ENCODE peak calls at places on chromosome X, in seven cellular contexts. R, S, T, J, I, F and K are unnamed samples. For H3K4me1, the result is how much of the 10 kb centered on the place peaks cover.

GRCh38 chrX:77597090-77597489 is 149.9 kb downstream of the FGF16 start:
- DNase-seq in I (no peak), R (peak), S (no peak), J (no peak), F (no peak), T (peak), K (no peak)

GRCh38 chrX:131068945-131069719 is 11.0 kb downstream of the ARHGAP36 start:
- DNase-seq in F (peak), R (peak), I (no peak), J (no peak), S (no peak), T (peak), K (peak)

GRCh38 chrX:7147431-7147977 is at the start of gene STS:
- DNase-seq in T (peak), R (peak), I (no peak), J (peak), S (peak), F (peak), K (peak)

GRCh38 chrX:70166601-70167590 is 10.4 kb upstream of the DGAT2L6 start:
- DNase-seq in R (no peak), I (no peak), S (no peak), J (no peak), F (no peak), T (peak), K (no peak)

GRCh38 chrX:99184153-99184552 is 1225.9 kb downstream of the PCDH19 start:
- DNase-seq in F (no peak), S (no peak), J (no peak), I (no peak), R (no peak), T (no peak), K (no peak)

GRCh38 chrX:75230296-75230695 is 43.6 kb upstream of the UPRT start:
- DNase-seq in F (no peak), I (no peak), S (no peak), J (no peak), R (no peak), T (no peak), K (no peak)

GRCh38 chrX:48923771-48924170 is 4.9 kb upstream of the PIM2 start:
- DNase-seq in S (no peak), F (no peak), R (no peak), I (no peak), T (no peak), J (no peak), K (no peak)

GRCh38 chrX:17944833-17945497 is 83.9 kb upstream of the RAI2 start:
- DNase-seq in S (no peak), R (peak), T (no peak), J (no peak), I (no peak), F (no peak), K (no peak)

GRCh38 chrX:84893897-84894296 is 109.8 kb upstream of the APOOL start:
- DNase-seq in F (no peak), R (no peak), J (no peak), I (no peak), T (no peak), S (no peak), K (no peak)

GRCh38 chrX:37378399-37378798 is 29.2 kb downstream of the PRRG1 start:
- DNase-seq in F (no peak), I (no peak), R (no peak), J (no peak), T (peak), S (no peak), K (no peak)

GRCh38 chrX:319579-320125 is 1.1 kb upstream of the GTPBP6 start:
- DNase-seq in T (no peak), F (no peak), R (no peak), J (no peak), I (peak), S (peak), K (no peak)

GRCh38 chrX:36957425-36958328 is 50.5 kb upstream of the FAM47C start:
- DNase-seq in S (no peak), T (no peak), I (no peak), F (peak), J (no peak), R (peak), K (peak)

GRCh38 chrX:72146527-72146926 is 14.8 kb upstream of the RTL5 start:
- DNase-seq in T (no peak), J (no peak), R (no peak), F (no peak), I (no peak), S (no peak), K (no peak)

GRCh38 chrX:118420462-118420861 is 74.6 kb downstream of the WDR44 start:
- DNase-seq in J (no peak), T (peak), R (no peak), F (no peak), I (no peak), S (no peak), K (peak)

GRCh38 chrX:65750674-65751469 is 83.4 kb downstream of the MSN start:
- DNase-seq in F (no peak), R (no peak), J (peak), S (no peak), T (no peak), I (no peak), K (peak)

GRCh38 chrX:49877397-49878101 is 1.7 kb upstream of the USP27X start:
- DNase-seq in T (no peak), F (no peak), I (no peak), J (no peak), S (no peak), R (no peak), K (no peak)

GRCh38 chrX:38750551-38750950 is 50.7 kb upstream of the MID1IP1 start:
- DNase-seq in T (no peak), S (no peak), J (no peak), F (no peak), R (no peak), I (no peak), K (no peak)

GRCh38 chrX:56728321-56728720 is 722 bp upstream of the NBDY start:
- DNase-seq in R (no peak), S (no peak), T (no peak), I (no peak), F (no peak), J (no peak), K (no peak)

GRCh38 chrX:95903490-95903889 is 781.2 kb upstream of the DIAPH2 start:
- DNase-seq in S (no peak), J (no peak), T (no peak), F (peak), I (no peak), R (peak), K (no peak)

GRCh38 chrX:74458738-74459137 is 37.4 kb downstream of the SLC16A2 start:
- DNase-seq in J (no peak), T (peak), S (no peak), R (peak), F (no peak), I (no peak), K (no peak)

GRCh38 chrX:107678957-107679740 is 50.8 kb downstream of the PRPS1 start:
- DNase-seq in S (peak), T (peak), R (no peak), J (peak), F (peak), I (peak), K (peak)

GRCh38 chrX:115690554-115691216 is 129.7 kb downstream of the PLS3 start:
- DNase-seq in T (peak), F (peak), R (peak), J (no peak), S (no peak), I (peak), K (peak)

GRCh38 chrX:19593684-19594083 is 78.4 kb upstream of the MAP3K15 start:
- DNase-seq in S (no peak), T (peak), I (no peak), F (no peak), J (no peak), R (peak), K (peak)

GRCh38 chrX:43706786-43707185 is 50.7 kb downstream of the MAOA start:
- DNase-seq in I (no peak), J (no peak), T (no peak), R (no peak), S (no peak), F (no peak), K (no peak)

GRCh38 chrX:43702660-43703059 is 46.6 kb downstream of the MAOA start:
- DNase-seq in S (no peak), J (no peak), R (no peak), I (no peak), F (no peak), T (no peak), K (peak)

GRCh38 chrX:43702079-43702524 is 46.0 kb downstream of the MAOA start:
- DNase-seq in J (no peak), F (no peak), I (no peak), R (no peak), S (no peak), T (no peak), K (peak)

GRCh38 chrX:43707812-43708548 is 51.9 kb downstream of the MAOA start:
- DNase-seq in S (peak), T (peak), R (no peak), J (no peak), F (no peak), I (peak), K (peak)

DNA sequence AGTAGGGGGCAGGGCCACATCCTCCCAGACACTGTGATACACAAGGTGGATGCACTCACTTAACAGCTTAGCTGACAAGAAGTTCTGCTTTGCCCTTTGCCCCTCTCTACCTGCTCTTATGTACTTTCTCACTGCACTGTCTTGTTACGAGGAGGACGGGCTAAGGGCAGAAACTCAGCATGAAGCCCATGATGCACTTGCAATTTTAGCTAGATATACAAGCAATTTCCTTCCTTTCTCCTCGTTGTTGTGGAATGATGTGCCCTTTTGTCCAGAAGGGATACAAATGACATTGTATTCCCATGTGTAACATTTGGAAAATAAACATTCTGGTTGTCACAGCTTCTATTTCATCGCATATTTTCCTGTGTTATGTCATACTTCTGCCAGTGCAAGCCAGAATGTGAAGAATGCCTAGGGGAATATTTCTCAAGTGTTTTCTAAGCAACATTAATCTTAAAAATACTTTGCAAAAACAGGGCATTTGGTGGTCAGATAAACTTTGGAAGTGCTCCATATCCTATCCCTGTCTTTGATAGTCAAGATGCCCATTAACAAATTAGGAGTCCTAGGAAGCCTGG is 47.2 kb downstream of the MAOA start:
- DNase-seq in I (no peak), S (no peak), R (no peak), T (peak), F (no peak), J (no peak), K (peak)
- H3K4me1 ChIP-seq in I (half or more), S (half or more), R (under half), T (under half), F (under half), J (under half), K (under half)

GRCh38 chrX:124217289-124218251 is 114.9 kb upstream of the TEX13D start:
- DNase-seq in F (peak), R (peak), J (peak), S (no peak), T (peak), I (no peak), K (peak)
- H3K27ac ChIP-seq in F (peak), R (peak), J (peak), S (peak), T (peak), I (no peak), K (no peak)

GRCh38 chrX:40202456-40202855 is 104.7 kb upstream of the BCOR start:
- DNase-seq in R (no peak), S (no peak), J (peak), I (no peak), T (no peak), F (no peak), K (no peak)
- H3K4me1 ChIP-seq in R (under half), S (under half), J (under half), I (under half), T (under half), F (under half), K (under half)

GRCh38 chrX:151984328-151984727 is 9.9 kb upstream of the GABRE start:
- DNase-seq in J (no peak), F (no peak), I (peak), R (no peak), S (no peak), T (peak), K (no peak)
- H3K27ac ChIP-seq in J (no peak), F (no peak), I (no peak), R (no peak), S (peak), T (peak), K (no peak)

DNA sequence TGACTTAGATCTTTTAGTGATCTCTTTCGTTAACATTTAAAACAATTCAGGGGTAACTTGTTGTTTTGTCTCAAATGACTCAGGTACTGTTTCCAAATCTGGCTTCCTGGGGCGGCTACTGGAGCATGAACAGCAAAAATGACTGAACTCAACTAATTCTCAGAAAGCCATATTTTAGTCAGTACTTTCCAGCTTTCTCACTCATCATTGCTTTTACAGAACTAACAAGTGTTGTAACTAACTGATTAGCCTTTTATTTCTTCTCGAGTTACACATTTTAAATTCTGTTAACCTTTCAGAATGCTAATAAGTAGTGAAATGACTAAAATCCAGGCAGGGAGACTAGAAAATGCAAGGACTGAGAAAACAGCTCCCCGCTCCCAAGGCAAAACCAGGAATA is 55.3 kb downstream of the JADE3 start:
- DNase-seq in J (no peak), S (no peak), T (no peak), R (no peak), F (no peak), I (no peak), K (no peak)
- H3K4me1 ChIP-seq in J (under half), S (under half), T (under half), R (under half), F (under half), I (under half), K (under half)

DNA sequence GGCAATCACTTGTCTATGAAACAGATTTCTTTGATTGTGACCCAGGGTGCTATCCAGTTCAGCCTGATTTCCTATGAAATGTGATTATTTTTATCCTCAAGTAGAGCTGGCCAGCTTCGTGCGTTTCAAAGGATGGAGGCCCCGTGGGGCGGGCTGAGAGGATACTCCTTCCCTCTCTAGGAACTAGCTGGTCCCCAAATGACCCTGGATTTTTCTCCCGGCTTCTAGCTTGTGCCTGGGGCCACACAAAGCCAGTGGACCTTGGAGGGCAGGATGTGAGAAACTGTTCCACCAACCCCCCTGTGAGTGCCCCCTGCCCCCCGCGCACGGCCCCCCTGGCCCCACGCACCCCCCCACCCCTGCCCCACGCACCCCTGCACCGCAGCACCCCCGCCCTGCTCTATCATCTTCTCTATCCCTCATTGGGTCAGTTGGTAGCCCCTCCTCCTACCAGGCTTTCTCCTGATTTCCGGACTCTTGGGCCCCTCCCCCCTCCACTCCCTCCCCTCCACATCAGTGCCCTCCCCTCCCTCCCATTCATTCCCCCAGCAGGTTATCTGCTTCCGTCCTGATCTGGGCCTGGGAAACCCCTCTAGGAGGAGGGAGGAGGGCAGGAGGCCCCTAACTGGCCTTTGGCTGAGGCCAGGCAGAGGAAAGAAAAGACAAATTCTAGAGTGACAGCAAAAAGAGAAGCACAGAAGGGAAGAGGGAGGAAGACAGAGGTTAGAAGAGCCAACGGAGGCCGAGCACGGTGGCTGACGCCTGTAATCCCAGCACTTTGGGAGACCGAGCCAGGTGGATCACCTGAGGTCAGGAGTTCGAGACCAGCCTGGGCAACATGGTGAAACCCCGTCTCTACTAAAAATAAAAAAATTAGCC is 3.3 kb downstream of the XPNPEP2 start:
- DNase-seq in S (no peak), T (no peak), J (no peak), F (peak), I (no peak), R (peak), K (no peak)
- H3K27ac ChIP-seq in S (no peak), T (no peak), J (no peak), F (no peak), I (no peak), R (no peak), K (no peak)

GRCh38 chrX:120457766-120458180 is 11.3 kb downstream of the LAMP2 start:
- DNase-seq in F (no peak), J (peak), R (no peak), I (no peak), S (no peak), T (peak), K (no peak)

GRCh38 chrX:120463241-120463640 is 5.9 kb downstream of the LAMP2 start:
- DNase-seq in J (no peak), R (no peak), S (no peak), F (no peak), T (peak), I (peak), K (peak)

GRCh38 chrX:120462370-120462769 is 6.7 kb downstream of the LAMP2 start:
- DNase-seq in R (no peak), J (no peak), F (no peak), S (no peak), I (no peak), T (no peak), K (no peak)

GRCh38 chrX:120456973-120457372 is 12.1 kb downstream of the LAMP2 start:
- DNase-seq in J (no peak), T (no peak), S (no peak), F (no peak), R (no peak), I (no peak), K (no peak)

GRCh38 chrX:120459313-120459712 is 9.8 kb downstream of the LAMP2 start:
- DNase-seq in T (no peak), S (no peak), R (no peak), J (no peak), F (no peak), I (no peak), K (no peak)
- H3K4me1 ChIP-seq in T (under half), S (under half), R (under half), J (under half), F (under half), I (under half), K (under half)